ENCODE peak calls at places on chromosomes 5 and 9, in four cellular contexts. O is activated CD4-positive, CD25-positive, alpha-beta regulatory T cell; F is skeletal muscle cell; Y is activated T-cell treated with anti-CD3 and anti-CD28 coated beads for 1 hour. M is an unnamed sample.

GRCh38 chr9:89463986-89464901 is 33.7 kb downstream of the SEMA4D start:
- DNase-seq in O (peak; percentile 55), F (no peak), Y (peak; percentile 67), M (peak; percentile 68)

GRCh38 chr9:69421908-69422801 is 97.1 kb downstream of the ENTREP1 start:
- DNase-seq in O (no peak), F (no peak), Y (peak; percentile 24), M (peak; percentile 17)

GRCh38 chr5:62354028-62354874 is 48.2 kb downstream of the KIF2A start:
- DNase-seq in O (no peak), F (peak; percentile 9), Y (no peak), M (no peak)

GRCh38 chr9:105554042-105554441 is 3.9 kb upstream of the FKTN start:
- DNase-seq in O (no peak), F (no peak), Y (no peak), M (no peak)

GRCh38 chr5:141517902-141518610 is 29.2 kb downstream of the PCDHGC5 start:
- DNase-seq in O (no peak), F (no peak), Y (no peak), M (no peak)

GRCh38 chr9:89484475-89485404 is 13.2 kb downstream of the SEMA4D start:
- DNase-seq in O (no peak), F (no peak), Y (no peak), M (no peak)

GRCh38 chr9:127283917-127284316 is 19.3 kb downstream of the GARNL3 start:
- DNase-seq in O (no peak), F (peak; percentile 14), Y (no peak), M (peak; percentile 6)

GRCh38 chr9:115642285-115642684 is 511.3 kb upstream of the PAPPA start:
- DNase-seq in O (no peak), F (no peak), Y (no peak), M (no peak)

GRCh38 chr5:181217111-181217804 is 5.8 kb upstream of the TRIM41 start:
- DNase-seq in O (no peak), F (no peak), Y (no peak), M (peak; percentile 55)

GRCh38 chr9:81318571-81318970 is 370.8 kb downstream of the TLE1 start:
- DNase-seq in O (no peak), F (peak; percentile 3), Y (no peak), M (no peak)

GRCh38 chr5:138230981-138231589 is 18.0 kb upstream of the CDC23 start:
- DNase-seq in O (no peak), F (peak; percentile 11), Y (no peak), M (no peak)

GRCh38 chr5:74127377-74128338 is 501.7 kb downstream of the ARHGEF28 start:
- DNase-seq in O (no peak), F (no peak), Y (no peak), M (no peak)

GRCh38 chr9:91295357-91295756 is 66.4 kb downstream of the AUH start:
- DNase-seq in O (no peak), F (no peak), Y (no peak), M (no peak)

GRCh38 chr5:95426227-95426626 is 35.1 kb downstream of the FAM81B start:
- DNase-seq in O (no peak), F (no peak), Y (no peak), M (no peak)

GRCh38 chr5:5145651-5146529 is 5.8 kb downstream of the ADAMTS16 start:
- DNase-seq in O (no peak), F (peak; percentile 6), Y (no peak), M (no peak)